ENCODE peak calls at places on chromosome 2, in five cellular contexts. A, Q, W, N and Y are unnamed samples.

GRCh38 chr2:24708537-24709152 is 84.5 kb downstream of the PTRHD1 start:
- DNase-seq in A (no peak), Q (no peak), W (no peak), N (peak; percentile 76), Y (no peak)

GRCh38 chr2:179650420-179650819 is 211.0 kb downstream of the ZNF385B start:
- DNase-seq in A (no peak), Q (no peak), W (no peak), N (no peak), Y (no peak)

GRCh38 chr2:33241581-33241980 is 234.9 kb upstream of the RASGRP3 start:
- DNase-seq in A (no peak), Q (no peak), W (no peak), N (peak; percentile 64), Y (no peak)

GRCh38 chr2:111219285-111219684 is 98.6 kb downstream of the BCL2L11 start:
- DNase-seq in A (no peak), Q (no peak), W (no peak), N (no peak), Y (peak; percentile 49)

GRCh38 chr2:28665041-28665704 is 86.5 kb upstream of the PPP1CB start:
- DNase-seq in A (no peak), Q (peak; percentile 80), W (no peak), N (peak; percentile 84), Y (no peak)

GRCh38 chr2:86809481-86810121 is 18.9 kb upstream of the CD8A start:
- DNase-seq in A (no peak), Q (no peak), W (no peak), N (no peak), Y (no peak)

GRCh38 chr2:119901013-119901412 is 111.9 kb upstream of the EPB41L5 start:
- DNase-seq in A (no peak), Q (no peak), W (no peak), N (no peak), Y (no peak)

GRCh38 chr2:151637284-151637781 is 96.9 kb downstream of the NEB start:
- DNase-seq in A (no peak), Q (no peak), W (no peak), N (no peak), Y (no peak)

GRCh38 chr2:32061973-32062861 is 1.1 kb upstream of the SPAST start:
- DNase-seq in A (peak; percentile 63), Q (peak; percentile 50), W (no peak), N (peak; percentile 60), Y (peak; percentile 23)

GRCh38 chr2:209619782-209620181 is 151.8 kb upstream of the UNC80 start:
- DNase-seq in A (no peak), Q (no peak), W (no peak), N (peak; percentile 4), Y (no peak)

GRCh38 chr2:173124441-173124840 is 48.8 kb downstream of the MAP3K20 start:
- DNase-seq in A (no peak), Q (no peak), W (no peak), N (peak; percentile 56), Y (no peak)

GRCh38 chr2:216392945-216393840 is 19.1 kb upstream of the SMARCAL1 start:
- DNase-seq in A (no peak), Q (no peak), W (no peak), N (no peak), Y (no peak)

GRCh38 chr2:54699665-54700064 is 23.8 kb upstream of the EML6 start:
- DNase-seq in A (no peak), Q (no peak), W (no peak), N (no peak), Y (no peak)

GRCh38 chr2:150548527-150548926 is 61.1 kb upstream of the RND3 start:
- DNase-seq in A (no peak), Q (peak; percentile 30), W (peak; percentile 33), N (peak; percentile 60), Y (peak; percentile 21)

GRCh38 chr2:74399785-74400184 is 19.7 kb upstream of the DCTN1 start:
- DNase-seq in A (no peak), Q (peak; percentile 54), W (peak; percentile 51), N (peak; percentile 66), Y (no peak)

GRCh38 chr2:42340045-42340937 is 20.7 kb downstream of the COX7A2L start:
- DNase-seq in A (no peak), Q (no peak), W (no peak), N (no peak), Y (no peak)

GRCh38 chr2:239945751-239946569 is 79.2 kb downstream of the NDUFA10 start:
- DNase-seq in A (no peak), Q (no peak), W (no peak), N (no peak), Y (no peak)

GRCh38 chr2:28809927-28810326 is 707 bp upstream of the SPDYA start:
- DNase-seq in A (no peak), Q (no peak), W (no peak), N (no peak), Y (no peak)

GRCh38 chr2:195566201-195566600 is 90.8 kb upstream of the SLC39A10 start:
- DNase-seq in A (no peak), Q (no peak), W (no peak), N (no peak), Y (no peak)

GRCh38 chr2:186108470-186108869 is 369.9 kb downstream of the FSIP2 start:
- DNase-seq in A (no peak), Q (no peak), W (no peak), N (no peak), Y (no peak)

GRCh38 chr2:200349868-200350267 is 43.4 kb downstream of the SPATS2L start:
- DNase-seq in A (no peak), Q (no peak), W (no peak), N (no peak), Y (no peak)

GRCh38 chr2:7670905-7671304 is 753.7 kb downstream of the RNF144A start:
- DNase-seq in A (no peak), Q (no peak), W (no peak), N (no peak), Y (no peak)

DNA sequence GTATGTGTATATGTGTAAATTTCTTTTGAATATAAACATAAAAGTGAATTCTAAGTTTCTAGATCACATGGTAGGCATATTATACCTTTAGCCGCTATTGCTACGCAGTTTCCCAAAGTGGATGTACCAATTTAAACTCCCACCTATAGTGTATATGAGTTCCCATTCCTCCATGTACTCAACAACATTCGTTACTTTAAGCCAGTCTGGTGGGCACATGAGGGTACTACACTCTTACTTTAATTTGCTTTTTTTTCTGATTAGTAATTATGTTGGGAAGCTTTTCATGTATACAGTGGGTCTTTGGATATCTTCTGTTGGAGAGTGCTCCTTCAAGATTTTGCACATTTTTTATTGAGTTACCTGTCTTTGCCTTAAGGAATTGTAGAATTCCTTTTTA is 683.8 kb downstream of the ERBB4 start:
- DNase-seq in A (no peak), Q (no peak), W (no peak), N (no peak), Y (no peak)
- TF ChIP-seq CTCF in A (no peak), Q (no peak), W (no peak), N (no peak), Y (peak; percentile 67)

GRCh38 chr2:218269900-218270720 is at the start of the genes AAMP and PNKD:
- DNase-seq in A (peak; percentile 100), Q (peak; percentile 99), W (peak; percentile 98), N (peak; percentile 100), Y (peak; percentile 100)
- TF ChIP-seq CTCF in A (peak; percentile 18), Q (peak; percentile 8), W (no peak), N (peak; percentile 29), Y (no peak)

DNA sequence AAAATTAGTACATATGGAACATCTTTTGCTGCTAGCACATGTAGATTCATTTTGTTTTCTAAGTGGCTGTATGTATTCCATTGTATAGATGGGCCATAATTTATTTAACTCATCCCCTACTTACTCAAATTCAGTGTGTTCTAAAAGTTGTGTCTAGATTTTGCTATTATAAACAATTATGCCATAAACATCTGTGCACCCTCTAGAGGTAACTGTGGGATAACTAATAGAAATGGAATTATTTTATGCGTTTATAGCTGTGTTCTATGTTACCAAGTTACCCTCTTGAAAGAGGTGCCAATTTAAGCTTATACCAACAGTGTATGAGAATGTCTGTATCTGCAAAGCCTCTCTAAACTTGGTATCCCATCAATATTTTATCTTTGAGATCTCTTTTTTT is 100.4 kb downstream of the MMADHC start:
- DNase-seq in A (no peak), Q (no peak), W (no peak), N (no peak), Y (no peak)
- TF ChIP-seq CTCF in A (no peak), Q (peak; percentile 34), W (no peak), N (no peak), Y (no peak)

DNA sequence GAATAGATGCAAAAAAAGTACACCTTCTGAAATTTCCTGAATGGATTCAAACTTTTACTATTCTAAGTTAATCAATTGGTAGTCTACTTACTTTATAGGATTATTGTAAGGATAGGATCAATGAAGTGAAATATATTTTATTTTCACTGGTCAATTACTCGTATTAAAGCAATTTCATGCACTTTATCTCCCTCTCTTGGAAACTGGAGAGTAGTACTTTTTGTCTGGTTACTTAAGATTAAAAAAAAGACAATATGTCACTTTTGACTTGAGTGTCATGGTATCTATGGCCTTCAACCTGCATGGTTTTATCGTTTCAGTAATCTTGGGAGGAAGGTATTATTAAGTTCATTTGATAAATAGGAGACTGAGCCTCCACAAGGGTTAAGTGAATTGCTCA is 1.0 kb upstream of the KYNU start:
- DNase-seq in A (no peak), Q (no peak), W (no peak), N (peak; percentile 55), Y (no peak)
- TF ChIP-seq CTCF in A (peak; percentile 15), Q (no peak), W (no peak), N (no peak), Y (no peak)

GRCh38 chr2:202377308-202377736 is 1.2 kb downstream of the BMPR2 start:
- DNase-seq in A (peak; percentile 44), Q (peak; percentile 65), W (no peak), N (peak; percentile 31), Y (peak; percentile 61)

GRCh38 chr2:202375611-202376408 is at the start of gene BMPR2:
- DNase-seq in A (peak; percentile 94), Q (peak; percentile 93), W (peak; percentile 56), N (peak; percentile 89), Y (peak; percentile 88)

GRCh38 chr2:202373490-202373889 is 2.6 kb upstream of the BMPR2 start:
- DNase-seq in A (no peak), Q (no peak), W (no peak), N (peak; percentile 7), Y (no peak)

GRCh38 chr2:202376460-202377307 is 557 bp downstream of the BMPR2 start:
- DNase-seq in A (peak; percentile 51), Q (peak; percentile 66), W (no peak), N (peak; percentile 52), Y (peak; percentile 65)

GRCh38 chr2:202375006-202375610 is 1.0 kb upstream of the BMPR2 start:
- DNase-seq in A (peak; percentile 40), Q (peak; percentile 54), W (no peak), N (peak; percentile 85), Y (peak; percentile 72)
- TF ChIP-seq CTCF in A (no peak), Q (no peak), W (no peak), N (peak; percentile 17), Y (no peak)

DNA sequence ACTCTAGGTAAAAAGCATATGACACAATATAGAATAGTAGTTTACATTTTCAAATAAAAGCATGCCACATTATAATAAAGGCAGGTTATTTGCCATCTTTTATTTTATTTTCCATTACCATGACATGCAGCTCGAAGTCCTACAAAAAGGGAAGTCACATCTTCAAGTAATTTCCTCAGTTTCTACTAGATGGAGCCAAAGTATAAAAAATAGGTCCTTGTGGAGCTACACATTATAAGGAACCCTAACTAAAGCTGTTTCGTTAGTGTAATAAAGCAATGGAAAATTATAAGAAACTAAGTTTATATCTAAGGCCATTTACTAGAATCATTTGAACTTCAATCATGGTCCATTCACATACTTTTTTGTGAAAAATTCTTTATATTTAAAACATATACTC is 674.5 kb downstream of the KCNJ3 start:
- DNase-seq in A (no peak), Q (no peak), W (peak; percentile 3), N (peak; percentile 41), Y (no peak)
- TF ChIP-seq CTCF in A (no peak), Q (peak; percentile 46), W (peak; percentile 45), N (peak; percentile 18), Y (no peak)